ENCODE peak calls at places on chromosomes 2 and 18, in four cellular contexts. One of them, this sample, is unnamed.

GRCh38 chr2:140502951-140503630 is 1627.7 kb downstream of the LRP1B start:
- DNase-seq in lower lobe of right lung: no peak
- DNase-seq in lower leg skin: no peak
- DNase-seq in MCF 10A: peak
- DNase-seq in this sample: peak

GRCh38 chr2:188902906-188903305 is 71.3 kb upstream of the COL3A1 start:
- DNase-seq in lower lobe of right lung: no peak
- DNase-seq in lower leg skin: no peak
- DNase-seq in MCF 10A: peak
- DNase-seq in this sample: peak

GRCh38 chr2:238818576-238818975 is 29.3 kb upstream of the TWIST2 start:
- DNase-seq in lower lobe of right lung: no peak
- DNase-seq in lower leg skin: no peak
- DNase-seq in MCF 10A: no peak
- DNase-seq in this sample: no peak

GRCh38 chr2:100603945-100604633 is 41.3 kb downstream of the PDCL3 start:
- DNase-seq in lower lobe of right lung: no peak
- DNase-seq in lower leg skin: no peak
- DNase-seq in MCF 10A: no peak
- DNase-seq in this sample: peak

GRCh38 chr2:8676191-8676914 is 5.5 kb upstream of the ID2 start:
- DNase-seq in lower lobe of right lung: peak
- DNase-seq in lower leg skin: peak
- DNase-seq in MCF 10A: no peak
- DNase-seq in this sample: peak

GRCh38 chr2:32942728-32943485 is 3.8 kb upstream of the LTBP1 start:
- DNase-seq in lower lobe of right lung: no peak
- DNase-seq in lower leg skin: no peak
- DNase-seq in MCF 10A: no peak
- DNase-seq in this sample: no peak

GRCh38 chr2:37585295-37585908 is 86.0 kb downstream of the CDC42EP3 start:
- DNase-seq in lower lobe of right lung: peak
- DNase-seq in lower leg skin: no peak
- DNase-seq in MCF 10A: no peak
- DNase-seq in this sample: peak

GRCh38 chr2:136006658-136007057 is 21.2 kb upstream of the DARS1 start:
- DNase-seq in lower lobe of right lung: no peak
- DNase-seq in lower leg skin: no peak
- DNase-seq in MCF 10A: peak
- DNase-seq in this sample: peak

GRCh38 chr2:1203772-1204171 is 209.5 kb upstream of the TPO start:
- DNase-seq in lower lobe of right lung: no peak
- DNase-seq in lower leg skin: no peak
- DNase-seq in MCF 10A: no peak
- DNase-seq in this sample: no peak

GRCh38 chr2:157304811-157305712 is 20.6 kb downstream of the ERMN start:
- DNase-seq in lower lobe of right lung: no peak
- DNase-seq in lower leg skin: no peak
- DNase-seq in MCF 10A: no peak
- DNase-seq in this sample: peak

GRCh38 chr2:42841344-42841743 is 49.0 kb upstream of the HAAO start:
- DNase-seq in lower lobe of right lung: no peak
- DNase-seq in lower leg skin: no peak
- DNase-seq in MCF 10A: no peak
- DNase-seq in this sample: no peak

GRCh38 chr2:200600549-200601212 is 14.9 kb downstream of the AOX1 start:
- DNase-seq in lower lobe of right lung: no peak
- DNase-seq in lower leg skin: no peak
- DNase-seq in MCF 10A: no peak
- DNase-seq in this sample: no peak

GRCh38 chr2:42792583-42793313 is at the start of gene HAAO:
- DNase-seq in lower lobe of right lung: peak
- DNase-seq in lower leg skin: no peak
- DNase-seq in MCF 10A: no peak
- DNase-seq in this sample: no peak

GRCh38 chr2:163748420-163748819 is 12.6 kb upstream of the FIGN start:
- DNase-seq in lower lobe of right lung: no peak
- DNase-seq in lower leg skin: no peak
- DNase-seq in MCF 10A: peak
- DNase-seq in this sample: no peak

GRCh38 chr2:198873771-198874501 is 583.8 kb downstream of the SATB2 start:
- DNase-seq in lower lobe of right lung: no peak
- DNase-seq in lower leg skin: no peak
- DNase-seq in MCF 10A: no peak
- DNase-seq in this sample: peak

GRCh38 chr2:95143838-95144237 is 15.8 kb downstream of the ZNF514 start:
- DNase-seq in lower lobe of right lung: no peak
- DNase-seq in lower leg skin: no peak
- DNase-seq in MCF 10A: no peak
- DNase-seq in this sample: no peak

GRCh38 chr2:224357098-224357901 is 44.6 kb downstream of the FAM124B start:
- DNase-seq in lower lobe of right lung: no peak
- DNase-seq in lower leg skin: peak
- DNase-seq in MCF 10A: peak
- DNase-seq in this sample: peak

GRCh38 chr18:77557030-77557429 is 307.4 kb downstream of the GALR1 start:
- DNase-seq in lower lobe of right lung: no peak
- DNase-seq in lower leg skin: no peak
- DNase-seq in MCF 10A: peak
- DNase-seq in this sample: no peak

GRCh38 chr2:210913461-210913860 is 357.1 kb downstream of the CPS1 start:
- DNase-seq in lower lobe of right lung: no peak
- DNase-seq in lower leg skin: no peak
- DNase-seq in MCF 10A: no peak
- DNase-seq in this sample: no peak

GRCh38 chr2:175111200-175111657 is 56.8 kb downstream of the ATF2 start:
- DNase-seq in lower lobe of right lung: no peak
- DNase-seq in lower leg skin: no peak
- DNase-seq in MCF 10A: peak
- DNase-seq in this sample: peak

GRCh38 chr2:120418174-120418787 is 72.3 kb downstream of the INHBB start:
- DNase-seq in lower lobe of right lung: peak
- DNase-seq in lower leg skin: no peak
- DNase-seq in MCF 10A: no peak
- DNase-seq in this sample: no peak

DNA sequence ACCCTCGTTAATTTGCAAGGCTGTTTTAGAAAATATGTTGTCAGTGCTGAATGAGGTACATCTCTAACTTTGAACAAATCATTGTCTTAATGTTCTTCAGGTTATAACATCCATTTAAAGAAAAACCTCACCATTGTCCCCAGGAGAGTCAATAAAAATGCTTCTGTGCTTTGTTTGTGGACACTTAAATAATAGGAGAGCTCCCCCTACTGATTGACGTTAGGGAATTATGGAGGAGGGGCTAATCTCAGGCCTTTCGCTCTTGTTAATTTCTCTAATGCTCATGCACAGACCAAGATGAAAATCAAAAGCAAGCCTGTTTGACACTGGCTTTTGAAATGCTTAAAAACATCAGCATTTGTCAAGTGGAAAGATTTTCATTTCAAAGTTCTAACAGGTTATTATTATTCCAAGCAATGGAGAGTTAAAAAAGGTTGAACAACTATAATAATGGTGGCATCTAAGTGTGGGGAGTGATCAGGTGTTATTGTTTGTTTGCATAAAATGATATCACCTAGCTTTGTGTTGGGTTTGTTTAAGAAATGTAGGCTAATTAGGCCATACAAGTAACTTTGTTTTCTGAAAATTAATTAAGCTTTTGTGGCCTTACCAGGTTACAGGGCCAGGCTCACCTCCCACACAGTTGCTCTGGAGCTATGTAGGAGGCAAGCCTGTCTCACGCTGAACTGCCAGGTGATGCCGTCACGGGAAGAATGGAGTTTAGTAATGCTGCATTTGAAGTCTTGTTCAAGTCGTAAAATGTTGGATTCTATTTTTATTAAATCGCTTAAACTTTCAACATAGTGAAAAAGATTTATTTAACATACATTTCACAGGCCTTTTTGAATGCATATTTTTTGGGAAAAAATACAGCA is 51.7 kb upstream of the SMIM21 start:
- DNase-seq in lower lobe of right lung: no peak
- DNase-seq in lower leg skin: no peak
- DNase-seq in MCF 10A: peak
- DNase-seq in this sample: peak
- TF ChIP-seq CTCF in lower lobe of right lung: peak
- TF ChIP-seq CTCF in lower leg skin: no peak
- TF ChIP-seq CTCF in MCF 10A: peak
- TF ChIP-seq CTCF in this sample: peak

DNA sequence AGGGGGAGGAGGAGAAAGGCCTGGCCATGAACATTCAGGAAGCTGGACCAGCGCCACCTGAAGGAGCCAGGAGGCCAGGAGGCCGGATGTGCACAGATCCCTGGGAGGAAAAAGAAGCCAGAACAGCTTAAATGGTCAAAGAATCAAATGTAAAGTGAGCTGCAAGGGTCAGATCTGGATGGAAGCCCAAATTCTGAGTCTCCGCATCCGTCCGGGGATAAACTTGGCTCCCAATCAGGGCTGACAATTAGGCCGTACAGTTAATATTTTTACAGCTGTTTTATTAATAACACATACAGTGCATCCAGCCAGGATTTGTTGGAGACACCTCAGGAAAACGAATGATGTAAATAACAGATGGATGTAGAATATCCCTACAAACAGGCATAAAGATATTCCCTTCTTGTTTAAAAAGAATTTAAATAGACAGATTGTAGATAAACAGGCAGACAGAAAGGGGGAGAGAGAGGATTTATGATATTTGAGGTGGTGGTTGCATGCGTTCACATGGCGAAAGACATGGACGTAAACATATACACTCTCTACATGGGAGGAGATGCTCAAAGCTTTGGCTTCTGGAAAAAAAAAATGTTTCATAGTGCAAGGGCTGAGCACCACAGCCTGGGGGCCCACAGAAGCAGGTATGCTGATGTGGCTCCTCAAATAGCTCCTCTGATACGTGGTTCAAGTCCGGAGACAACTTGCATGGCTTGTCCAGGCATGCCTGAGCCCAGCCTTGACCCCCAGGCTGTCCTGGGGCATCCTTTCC is 495.3 kb upstream of the TCF4 start:
- DNase-seq in lower lobe of right lung: no peak
- DNase-seq in lower leg skin: no peak
- DNase-seq in MCF 10A: no peak
- DNase-seq in this sample: no peak
- TF ChIP-seq CTCF in lower lobe of right lung: peak
- TF ChIP-seq CTCF in lower leg skin: no peak
- TF ChIP-seq CTCF in MCF 10A: no peak
- TF ChIP-seq CTCF in this sample: no peak

GRCh38 chr2:109421101-109421500 is 192.7 kb downstream of the SEPTIN10 start:
- DNase-seq in lower lobe of right lung: peak
- DNase-seq in lower leg skin: no peak
- DNase-seq in MCF 10A: no peak
- DNase-seq in this sample: no peak
- TF ChIP-seq CTCF in lower lobe of right lung: no peak
- TF ChIP-seq CTCF in lower leg skin: no peak
- TF ChIP-seq CTCF in MCF 10A: no peak
- TF ChIP-seq CTCF in this sample: no peak

DNA sequence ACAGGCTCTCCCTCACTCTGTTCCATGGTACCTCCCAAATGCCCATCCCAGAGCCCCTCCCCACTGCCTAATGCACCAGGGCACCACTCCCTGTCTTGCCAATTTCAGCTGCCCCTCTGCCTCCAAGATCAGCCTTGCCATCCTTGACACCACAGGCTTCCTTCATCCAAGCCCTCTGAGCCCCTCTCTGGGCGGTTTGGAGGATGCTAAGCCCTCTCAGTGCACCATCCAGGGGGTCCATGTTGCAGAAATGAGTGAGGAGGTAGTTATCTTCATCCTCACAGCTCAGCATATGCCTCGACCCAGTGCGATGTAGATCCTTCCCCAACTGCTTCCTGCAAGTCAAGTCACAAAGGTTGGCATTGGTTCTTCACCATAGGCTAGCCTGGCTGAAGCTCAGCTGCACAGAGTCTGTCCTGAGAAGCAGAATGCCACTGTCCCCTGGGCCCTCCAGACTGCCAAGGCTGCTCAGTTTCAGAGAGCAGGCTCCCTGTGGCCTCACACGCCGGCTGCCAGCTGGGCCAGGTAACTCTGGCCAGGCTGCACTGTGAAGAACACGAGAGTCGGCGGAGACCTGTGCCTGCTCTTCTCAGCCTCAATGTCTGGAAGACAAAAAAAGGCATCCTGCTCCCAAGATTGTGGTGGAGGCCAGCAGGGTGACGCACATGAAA is 9.9 kb upstream of the MAP3K2 start:
- DNase-seq in lower lobe of right lung: no peak
- DNase-seq in lower leg skin: no peak
- DNase-seq in MCF 10A: no peak
- DNase-seq in this sample: no peak
- TF ChIP-seq CTCF in lower lobe of right lung: no peak
- TF ChIP-seq CTCF in lower leg skin: no peak
- TF ChIP-seq CTCF in MCF 10A: no peak
- TF ChIP-seq CTCF in this sample: no peak

GRCh38 chr2:149329068-149329467 is 1.3 kb upstream of the LYPD6 start:
- DNase-seq in lower lobe of right lung: no peak
- DNase-seq in lower leg skin: no peak
- DNase-seq in MCF 10A: peak
- DNase-seq in this sample: no peak

GRCh38 chr2:149332364-149332763 is 2.0 kb downstream of the LYPD6 start:
- DNase-seq in lower lobe of right lung: no peak
- DNase-seq in lower leg skin: no peak
- DNase-seq in MCF 10A: no peak
- DNase-seq in this sample: no peak

GRCh38 chr2:149329470-149330126 is 789 bp upstream of the LYPD6 start:
- DNase-seq in lower lobe of right lung: peak
- DNase-seq in lower leg skin: no peak
- DNase-seq in MCF 10A: peak
- DNase-seq in this sample: peak

GRCh38 chr2:149331023-149331400 is 625 bp downstream of the LYPD6 start:
- DNase-seq in lower lobe of right lung: no peak
- DNase-seq in lower leg skin: no peak
- DNase-seq in MCF 10A: no peak
- DNase-seq in this sample: no peak

DNA sequence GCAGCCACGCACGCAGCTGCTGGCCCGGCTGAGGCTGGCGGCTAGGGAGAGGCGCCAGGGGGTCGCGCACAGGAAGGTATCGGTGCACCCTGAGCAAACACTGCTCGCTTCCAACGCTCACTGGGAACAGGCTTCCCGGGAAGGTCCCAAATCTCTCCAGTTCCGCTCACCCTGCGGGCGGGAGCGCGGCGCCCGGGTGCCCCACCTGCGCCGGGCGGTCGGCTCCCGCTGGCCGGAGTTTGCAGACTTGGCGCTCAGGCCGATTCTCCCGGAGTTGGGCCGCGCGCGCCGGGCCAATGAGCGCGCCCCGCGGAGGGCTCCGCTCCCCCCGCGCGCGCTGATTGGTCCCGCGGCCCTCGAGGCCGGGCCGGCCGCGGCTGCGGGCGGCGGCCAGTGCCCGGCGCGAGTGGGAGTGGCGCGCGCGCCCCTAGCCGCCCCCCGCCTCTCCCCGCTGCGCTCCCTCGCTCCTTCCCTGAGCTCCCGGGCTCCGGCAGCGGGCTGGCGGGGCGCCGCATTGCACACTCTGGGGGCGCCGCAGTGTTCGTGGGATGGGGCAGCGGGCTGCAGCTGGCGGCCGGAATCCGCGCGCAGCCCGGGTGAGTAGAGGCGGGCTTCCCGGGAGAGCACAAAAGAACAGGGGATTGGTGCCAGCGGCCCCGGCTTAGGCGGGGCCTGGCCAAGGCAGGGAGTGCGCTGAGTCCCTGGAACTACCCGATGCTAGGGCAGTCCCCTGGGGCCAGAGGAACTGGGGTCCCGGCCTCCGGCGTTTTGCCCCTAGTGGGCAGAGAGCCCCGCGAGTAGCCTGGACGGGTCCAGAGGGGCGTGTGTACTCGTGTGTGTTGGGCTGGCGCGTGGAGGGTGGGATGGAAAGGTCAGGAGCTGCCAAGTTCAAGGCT is at the start of gene LYPD6:
- DNase-seq in lower lobe of right lung: peak
- DNase-seq in lower leg skin: no peak
- DNase-seq in MCF 10A: peak
- DNase-seq in this sample: peak
- TF ChIP-seq CTCF in lower lobe of right lung: no peak
- TF ChIP-seq CTCF in lower leg skin: no peak
- TF ChIP-seq CTCF in MCF 10A: peak
- TF ChIP-seq CTCF in this sample: no peak

This sample was measured in foreskin fibroblast.